ENCODE peak calls at places on chromosomes 2 and 18, in nine cellular contexts. I is kidney tubule cell; K is activated CD8-positive, alpha-beta memory T cell treated with anti-CD3 and anti-CD28 coated beads for 24 hours; E is SW 1271; F is NB4; D is AG08396; V is Kasumi-1; J is RWPE1; M is stimulated activated naive B cell treated with anti-CD40 and anti-IgM and Interleukin-4, amounts not matched to agents 10 μg/mL and 1 μg/mL and 100 μg/mL, for 72 hours. T is an unnamed sample.

GRCh38 chr2:42197792-42198191 is 28.6 kb downstream of the EML4 start:
- DNase-seq in M (no peak), I (no peak), J (no peak), K (no peak), D (no peak), E (no peak), V (no peak), F (no peak), T (no peak)

GRCh38 chr2:133171396-133172004 is 396.8 kb downstream of the NCKAP5 start:
- DNase-seq in D (peak), F (peak), I (peak), J (peak), E (no peak), V (peak), K (no peak), M (no peak), T (no peak)

GRCh38 chr2:201114846-201115245 is 1.1 kb upstream of the CFLAR start:
- DNase-seq in D (no peak), V (no peak), F (no peak), J (no peak), I (no peak), M (no peak), K (no peak), E (no peak), T (no peak)

GRCh38 chr18:24976502-24976901 is 375.5 kb downstream of the ZNF521 start:
- DNase-seq in D (no peak), E (no peak), J (no peak), K (no peak), I (no peak), V (no peak), M (no peak), F (no peak), T (no peak)

GRCh38 chr2:178924817-178925216 is 117.6 kb upstream of the TTN start:
- DNase-seq in F (no peak), M (no peak), D (no peak), I (peak), E (no peak), K (no peak), J (no peak), V (no peak), T (no peak)

GRCh38 chr2:173961346-173961705 is 3.8 kb downstream of the SP3 start:
- DNase-seq in E (no peak), J (no peak), V (no peak), I (no peak), K (no peak), M (no peak), D (no peak), F (no peak), T (no peak)

GRCh38 chr18:9058426-9058825 is 44.1 kb upstream of the NDUFV2 start:
- DNase-seq in D (no peak), V (no peak), M (no peak), I (no peak), F (no peak), K (no peak), J (no peak), E (no peak), T (no peak)

GRCh38 chr2:121273116-121273515 is 11.9 kb downstream of the TFCP2L1 start:
- DNase-seq in M (no peak), E (no peak), K (no peak), F (no peak), V (no peak), J (no peak), D (no peak), I (no peak), T (no peak)

GRCh38 chr2:108923019-108923700 is 65.9 kb downstream of the EDAR start:
- DNase-seq in D (no peak), K (no peak), I (peak), E (no peak), V (no peak), M (no peak), F (no peak), J (peak), T (no peak)

GRCh38 chr2:12684471-12684936 is 32.2 kb upstream of the TRIB2 start:
- DNase-seq in V (no peak), I (peak), E (no peak), F (no peak), D (peak), J (peak), K (no peak), M (no peak), T (no peak)

GRCh38 chr2:217650716-217651360 is 352.0 kb downstream of the TNS1 start:
- DNase-seq in K (no peak), F (peak), M (peak), J (peak), I (peak), V (peak), E (no peak), D (peak), T (peak)

GRCh38 chr2:239824051-239824694 is 201.0 kb downstream of the NDUFA10 start:
- DNase-seq in J (peak), K (peak), I (peak), E (no peak), F (peak), M (no peak), V (no peak), D (no peak), T (no peak)

GRCh38 chr2:62014102-62014501 is 108.6 kb downstream of the COMMD1 start:
- DNase-seq in E (no peak), F (peak), I (peak), K (no peak), D (peak), J (no peak), M (no peak), V (peak), T (no peak)

GRCh38 chr2:172606285-172606684 is 50.4 kb downstream of the PDK1 start:
- DNase-seq in K (no peak), E (no peak), F (no peak), D (no peak), V (no peak), J (no peak), I (no peak), M (no peak), T (no peak)

T was measured in stimulated activated naive CD8-positive, alpha-beta T cell treated with anti-CD3 and anti-CD28 coated beads, Interleukin-15, Interleukin-2, amounts not matched to agents 100 U/mL and 50 U/mL, for 24 hours.